ENCODE peak calls at places on chromosomes 4 and X, in six cellular contexts. K, A, T, U, B and L are unnamed samples.

GRCh38 chr4:77009511-77010120 is 60.1 kb downstream of the SEPTIN11 start:
- DNase-seq in K (no peak), A (no peak), T (no peak), U (no peak), B (no peak), L (no peak)

GRCh38 chr4:106738121-106738520 is 298.0 kb downstream of the DKK2 start:
- DNase-seq in K (no peak), A (no peak), T (no peak), U (no peak), B (no peak), L (no peak)

GRCh38 chr4:75289843-75290616 is 224.2 kb downstream of the RCHY1 start:
- DNase-seq in K (no peak), A (no peak), T (no peak), U (peak), B (no peak), L (no peak)

GRCh38 chr4:182877326-182877883 is 39.8 kb downstream of the DCTD start:
- DNase-seq in K (no peak), A (no peak), T (no peak), U (no peak), B (no peak), L (no peak)

GRCh38 chrX:103774070-103774642 is 2.5 kb upstream of the PLP1 start:
- DNase-seq in K (no peak), A (peak), T (no peak), U (no peak), B (no peak), L (no peak)

GRCh38 chr4:173909294-173909693 is 374.2 kb downstream of the FBXO8 start:
- DNase-seq in K (no peak), A (no peak), T (no peak), U (no peak), B (no peak), L (no peak)

GRCh38 chrX:51053741-51054140 is 143.2 kb downstream of the BMP15 start:
- DNase-seq in K (no peak), A (no peak), T (no peak), U (no peak), B (no peak), L (no peak)

GRCh38 chr4:11548529-11549176 is 120.0 kb upstream of the HS3ST1 start:
- DNase-seq in K (no peak), A (no peak), T (no peak), U (no peak), B (no peak), L (no peak)

GRCh38 chrX:17525266-17525665 is 150.3 kb downstream of the NHS start:
- DNase-seq in K (no peak), A (no peak), T (no peak), U (no peak), B (no peak), L (no peak)

GRCh38 chrX:13085533-13085932 is 41.1 kb upstream of the FAM9C start:
- DNase-seq in K (no peak), A (no peak), T (no peak), U (no peak), B (no peak), L (peak)

GRCh38 chr4:89305712-89306437 is 1.7 kb downstream of the GPRIN3 start:
- DNase-seq in K (no peak), A (no peak), T (no peak), U (peak), B (no peak), L (peak)

GRCh38 chrX:153635788-153636668 is 11.0 kb upstream of the DUSP9 start:
- DNase-seq in K (peak), A (no peak), T (no peak), U (no peak), B (no peak), L (peak)

GRCh38 chr4:169163947-169164668 is 106.6 kb downstream of the SH3RF1 start:
- DNase-seq in K (no peak), A (no peak), T (no peak), U (no peak), B (no peak), L (no peak)

GRCh38 chrX:9758239-9758638 is 7.4 kb downstream of the GPR143 start:
- DNase-seq in K (no peak), A (no peak), T (no peak), U (no peak), B (no peak), L (no peak)

GRCh38 chr4:145920205-145920604 is 18.4 kb downstream of the ZNF827 start:
- DNase-seq in K (no peak), A (no peak), T (no peak), U (peak), B (peak), L (no peak)

GRCh38 chr4:1055721-1056590 is 44.5 kb downstream of the FGFRL1 start:
- DNase-seq in K (peak), A (no peak), T (no peak), U (no peak), B (no peak), L (peak)